ENCODE peak calls at places on chromosomes 7 and 10, in seven cellular contexts. K is spleen; E is neural progenitor cell; H is CD4-positive, alpha-beta T cell; A is HCT116; Y is CD8-positive, alpha-beta T cell; T is esophagus muscularis mucosa. V is an unnamed sample. For H3K9me3, the result is how much of the 10 kb centered on the place peaks cover.

GRCh38 chr10:4633776-4634175 is 192.2 kb upstream of the AKR1E2 start:
- DNase-seq in K (no peak), E (no peak), T (no peak), H (no peak), Y (no peak), A (no peak), V (no peak)

GRCh38 chr10:66162560-66163143 is 763.2 kb upstream of the LRRTM3 start:
- DNase-seq in H (no peak), A (no peak), E (no peak), Y (no peak), T (no peak), K (no peak), V (no peak)

GRCh38 chr7:20164420-20165145 is 52.6 kb downstream of the MACC1 start:
- DNase-seq in Y (no peak), T (no peak), A (no peak), H (no peak), E (no peak), K (no peak), V (no peak)

GRCh38 chr7:45211958-45212357 is 54.4 kb downstream of the RAMP3 start:
- DNase-seq in E (no peak), K (no peak), Y (no peak), T (no peak), H (no peak), A (no peak), V (no peak)

GRCh38 chr7:73892003-73892975 is 31.3 kb downstream of the TMEM270 start:
- DNase-seq in T (no peak), K (no peak), H (no peak), A (no peak), E (no peak), Y (no peak), V (no peak)

GRCh38 chr7:104045183-104045582 is 55.7 kb upstream of the RELN start:
- DNase-seq in Y (no peak), E (no peak), T (no peak), K (no peak), H (no peak), A (no peak), V (no peak)

GRCh38 chr10:104043185-104043830 is 42.4 kb downstream of the COL17A1 start:
- DNase-seq in Y (no peak), T (no peak), E (no peak), A (no peak), K (no peak), H (no peak), V (no peak)

GRCh38 chr10:2921956-2922680 is 145.2 kb upstream of the PFKP start:
- DNase-seq in E (no peak), H (no peak), Y (no peak), K (no peak), A (no peak), T (no peak), V (no peak)

GRCh38 chr7:159317294-159317693 is 172.6 kb upstream of the VIPR2 start:
- DNase-seq in H (no peak), Y (no peak), K (no peak), A (no peak), E (no peak), T (no peak), V (no peak)

GRCh38 chr7:78638364-78638763 is 815.1 kb downstream of the MAGI2 start:
- DNase-seq in E (no peak), A (no peak), T (no peak), K (no peak), H (no peak), Y (no peak), V (no peak)

GRCh38 chr7:105759670-105760548 is 116.5 kb downstream of the ATXN7L1 start:
- DNase-seq in H (no peak), T (no peak), A (peak), Y (peak), E (peak), K (no peak), V (peak)

GRCh38 chr7:40763319-40764287 is 628.8 kb downstream of the SUGCT start:
- DNase-seq in K (no peak), Y (no peak), E (no peak), T (no peak), A (no peak), H (no peak), V (no peak)

GRCh38 chr7:92632791-92633190 is 42.6 kb upstream of the FAM133B start:
- DNase-seq in E (no peak), T (no peak), Y (no peak), K (no peak), A (no peak), H (no peak), V (no peak)

GRCh38 chr7:1592299-1592842 is 22.5 kb upstream of the PSMG3 start:
- DNase-seq in H (no peak), A (no peak), T (no peak), E (no peak), Y (no peak), K (no peak), V (no peak)

GRCh38 chr10:79422178-79422892 is 23.1 kb downstream of the ZCCHC24 start:
- DNase-seq in H (no peak), Y (no peak), K (peak), A (no peak), T (no peak), E (no peak), V (peak)

GRCh38 chr10:86692664-86693063 is 24.4 kb downstream of the LDB3 start:
- DNase-seq in T (no peak), K (no peak), Y (no peak), E (no peak), A (no peak), H (no peak), V (no peak)

GRCh38 chr7:34135924-34136323 is 230.6 kb downstream of the BMPER start:
- DNase-seq in A (no peak), Y (no peak), E (no peak), K (no peak), H (no peak), T (no peak), V (no peak)

GRCh38 chr7:66960192-66960591 is 35.2 kb downstream of the SBDS start:
- DNase-seq in T (no peak), H (no peak), K (no peak), E (no peak), Y (no peak), A (no peak), V (no peak)

GRCh38 chr10:43942096-43942885 is 293.6 kb upstream of the ZNF32 start:
- DNase-seq in Y (no peak), E (no peak), H (no peak), T (peak), A (no peak), K (peak), V (no peak)

GRCh38 chr7:22576941-22577927 is 77.2 kb upstream of the STEAP1B start:
- DNase-seq in T (no peak), K (no peak), Y (no peak), A (no peak), H (no peak), E (no peak), V (peak)

GRCh38 chr7:2383543-2384274 is 19.7 kb upstream of the CHST12 start:
- DNase-seq in E (no peak), K (no peak), H (no peak), Y (no peak), T (no peak), A (no peak), V (no peak)

GRCh38 chr10:67476201-67476600 is 219.8 kb downstream of the CTNNA3 start:
- DNase-seq in H (no peak), E (no peak), T (no peak), K (no peak), A (no peak), Y (no peak), V (no peak)

GRCh38 chr7:26680616-26681015 is 183.8 kb downstream of the SKAP2 start:
- DNase-seq in A (no peak), Y (no peak), K (no peak), H (no peak), T (no peak), E (no peak), V (no peak)

GRCh38 chr7:125406111-125406510 is 476.5 kb upstream of the POT1 start:
- DNase-seq in Y (no peak), T (no peak), A (no peak), K (no peak), H (no peak), E (no peak), V (no peak)

GRCh38 chr10:23696476-23696875 is 257.6 kb downstream of the OTUD1 start:
- DNase-seq in Y (no peak), E (no peak), A (no peak), H (no peak), T (no peak), K (no peak), V (no peak)

GRCh38 chr7:73521636-73522080 is 435 bp downstream of the BAZ1B start:
- DNase-seq in E (no peak), A (no peak), T (peak), H (no peak), K (no peak), Y (no peak), V (no peak)

GRCh38 chr10:79378647-79379511 is 31.6 kb downstream of the PPIF start:
- DNase-seq in K (peak), E (no peak), A (no peak), Y (no peak), H (no peak), T (peak), V (no peak)

GRCh38 chr10:30062090-30062489 is 2.7 kb upstream of the JCAD start:
- DNase-seq in H (no peak), K (no peak), T (no peak), Y (no peak), A (no peak), E (no peak), V (no peak)

GRCh38 chr7:45080265-45080957 is 8.4 kb downstream of the NACAD start:
- DNase-seq in A (no peak), T (no peak), Y (no peak), K (no peak), H (no peak), E (no peak), V (no peak)

GRCh38 chr7:65404020-65404419 is 30.4 kb downstream of the ZNF92 start:
- DNase-seq in K (no peak), H (no peak), Y (no peak), T (no peak), E (no peak), A (peak), V (no peak)
- H3K9me3 ChIP-seq in K (half or more), H (half or more), Y (under half), T (under half), E (under half), A (under half), V (under half)

GRCh38 chr10:6781133-6781770 is 201.2 kb upstream of the PRKCQ start:
- DNase-seq in K (no peak), E (no peak), H (no peak), A (no peak), Y (no peak), T (no peak), V (no peak)

GRCh38 chr10:6786579-6787031 is 206.5 kb upstream of the PRKCQ start:
- DNase-seq in Y (no peak), A (no peak), T (peak), E (no peak), K (no peak), H (no peak), V (peak)

GRCh38 chr10:6780008-6780677 is 200.1 kb upstream of the PRKCQ start:
- DNase-seq in K (no peak), E (no peak), T (peak), H (no peak), A (no peak), Y (no peak), V (no peak)

GRCh38 chr10:6778992-6779701 is 199.1 kb upstream of the PRKCQ start:
- DNase-seq in A (peak), K (no peak), H (no peak), T (peak), E (no peak), Y (no peak), V (peak)

DNA sequence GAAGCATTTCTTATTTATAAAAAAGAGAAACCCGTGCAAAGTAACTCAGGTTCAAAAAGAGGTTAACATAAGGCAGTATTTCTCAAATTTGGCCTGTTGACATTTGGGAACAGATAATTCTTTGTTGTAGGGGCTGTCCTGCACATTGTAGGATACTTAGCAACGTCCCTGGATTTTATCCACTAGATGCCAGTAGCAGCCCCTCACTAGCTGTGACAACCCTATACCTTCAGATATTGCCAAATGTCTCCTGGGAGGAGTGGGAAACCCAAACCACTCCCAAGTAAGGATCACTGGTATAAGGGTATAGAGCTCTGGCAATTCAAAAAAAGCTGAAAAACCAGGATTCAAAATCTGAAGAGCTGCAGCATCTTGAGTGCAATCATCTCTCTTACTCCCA is 202.3 kb upstream of the PRKCQ start:
- DNase-seq in K (no peak), Y (no peak), T (peak), H (no peak), A (no peak), E (no peak), V (no peak)
- TF ChIP-seq CTCF in K (no peak), Y (no peak), T (no peak), H (no peak), A (no peak), E (peak), V (no peak)

GRCh38 chr10:19003341-19003740 is 45.3 kb upstream of the MALRD1 start:
- DNase-seq in Y (no peak), T (no peak), A (no peak), H (no peak), K (no peak), E (no peak), V (no peak)
- H3K9me3 ChIP-seq in Y (under half), T (under half), A (under half), H (under half), K (under half), E (under half), V (under half)

GRCh38 chr10:29009464-29009863 is 279.4 kb upstream of the LYZL1 start:
- DNase-seq in E (no peak), K (no peak), Y (no peak), T (no peak), A (no peak), H (no peak), V (no peak)
- TF ChIP-seq CTCF in E (no peak), K (no peak), Y (no peak), T (no peak), A (no peak), H (no peak), V (no peak)

DNA sequence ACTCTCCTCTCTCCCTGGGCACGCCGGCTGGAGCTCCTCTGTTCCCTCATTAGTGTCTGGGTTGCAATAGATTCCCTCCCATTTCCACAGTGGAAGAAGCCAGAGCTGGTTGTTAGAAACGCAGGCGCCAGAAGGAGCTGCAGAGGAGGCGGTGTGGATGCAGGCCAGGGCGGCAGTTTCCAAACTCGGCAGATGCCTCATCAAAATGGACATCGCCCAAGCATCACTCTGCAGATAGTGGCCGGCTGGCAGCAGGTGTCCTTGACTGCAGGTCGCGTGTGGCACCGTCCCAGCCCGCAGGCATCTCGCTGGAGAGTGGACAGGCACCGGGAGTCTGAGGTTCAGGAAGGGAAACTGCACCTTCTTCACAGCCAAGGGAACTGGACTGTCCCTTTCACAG is 201.8 kb downstream of the TCERG1L start:
- DNase-seq in E (no peak), A (no peak), K (peak), H (no peak), Y (no peak), T (no peak), V (no peak)
- H3K9me3 ChIP-seq in E (under half), A (under half), K (under half), H (under half), Y (under half), T (under half), V (under half)

GRCh38 chr10:99920901-99921300 is 88.8 kb downstream of the DNMBP start:
- DNase-seq in A (no peak), E (no peak), K (no peak), T (no peak), Y (no peak), H (no peak), V (no peak)

GRCh38 chr10:99920486-99920885 is 89.3 kb downstream of the DNMBP start:
- DNase-seq in K (no peak), E (no peak), Y (no peak), H (no peak), T (no peak), A (no peak), V (no peak)

GRCh38 chr10:99916776-99917175 is 93.0 kb downstream of the DNMBP start:
- DNase-seq in Y (no peak), A (no peak), T (no peak), H (no peak), K (no peak), E (no peak), V (no peak)

GRCh38 chr10:99915414-99915813 is 94.3 kb downstream of the DNMBP start:
- DNase-seq in Y (no peak), A (no peak), K (no peak), H (no peak), T (no peak), E (no peak), V (no peak)

DNA sequence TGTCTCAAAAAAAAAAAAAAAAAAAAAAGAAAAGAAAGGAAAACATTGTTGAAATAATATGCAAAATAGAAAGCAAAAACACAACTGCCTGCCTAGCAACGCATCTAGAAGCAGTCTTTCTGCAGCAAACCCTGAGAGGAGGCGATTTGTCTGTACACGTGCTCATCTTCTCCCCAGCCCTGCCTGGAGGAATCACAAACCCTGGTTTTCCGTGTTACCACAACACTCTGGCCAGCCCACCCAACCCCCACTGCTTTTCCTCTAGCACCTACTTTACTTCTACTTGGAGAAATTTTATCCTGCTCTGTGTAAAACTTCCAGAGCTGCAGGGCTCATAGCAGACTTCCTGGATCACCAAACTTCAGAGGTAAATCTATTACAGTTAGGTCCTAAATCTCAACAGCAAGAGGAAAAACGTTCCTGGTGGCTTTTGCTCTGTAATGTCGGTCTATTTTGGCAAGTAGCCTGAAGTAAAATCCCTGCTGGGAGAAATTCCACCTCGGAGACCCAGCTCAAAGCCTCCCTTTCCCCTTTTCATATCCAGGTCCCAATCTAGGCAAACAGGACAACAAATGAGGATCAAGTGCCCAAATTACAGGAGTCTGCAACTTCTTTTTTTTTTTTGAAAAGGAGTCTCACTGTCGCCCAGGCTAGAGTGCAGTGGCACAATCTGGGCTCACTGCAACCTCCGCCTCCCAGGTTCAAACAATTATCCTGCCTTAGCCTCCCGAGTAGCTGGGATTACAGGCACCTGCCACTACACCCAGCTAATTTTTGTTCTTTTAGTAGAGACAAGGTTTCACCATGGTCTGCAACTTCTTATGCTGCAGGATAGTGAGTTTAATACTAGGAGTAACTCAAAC is 91.6 kb downstream of the DNMBP start:
- DNase-seq in Y (no peak), K (no peak), E (peak), T (no peak), A (no peak), H (no peak), V (peak)
- TF ChIP-seq CTCF in Y (no peak), K (no peak), E (no peak), T (no peak), A (no peak), H (no peak), V (no peak)

DNA sequence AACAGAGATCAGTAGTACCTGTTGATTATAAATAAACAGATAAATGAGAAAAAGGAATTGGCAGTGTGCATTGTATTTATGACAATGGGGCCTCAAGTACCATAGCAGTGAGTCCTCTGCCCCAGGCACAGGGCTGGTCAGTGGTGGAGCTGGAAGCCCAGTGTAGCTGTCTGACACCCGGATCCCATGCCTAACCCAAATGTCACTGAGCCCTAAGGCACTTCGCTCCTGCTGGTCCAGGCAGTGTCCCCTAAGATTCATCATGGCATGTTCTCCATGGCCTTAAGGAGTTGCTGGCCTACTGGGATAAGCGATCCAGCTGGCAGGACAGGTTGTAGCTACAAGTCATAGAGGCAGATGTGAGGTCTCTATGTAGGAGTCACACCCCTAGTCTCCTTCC is 3.3 kb upstream of the ZNF736 start:
- DNase-seq in K (no peak), E (no peak), T (peak), H (no peak), A (no peak), Y (no peak), V (no peak)
- H3K9me3 ChIP-seq in K (under half), E (under half), T (under half), H (under half), A (under half), Y (under half), V (under half)

DNA sequence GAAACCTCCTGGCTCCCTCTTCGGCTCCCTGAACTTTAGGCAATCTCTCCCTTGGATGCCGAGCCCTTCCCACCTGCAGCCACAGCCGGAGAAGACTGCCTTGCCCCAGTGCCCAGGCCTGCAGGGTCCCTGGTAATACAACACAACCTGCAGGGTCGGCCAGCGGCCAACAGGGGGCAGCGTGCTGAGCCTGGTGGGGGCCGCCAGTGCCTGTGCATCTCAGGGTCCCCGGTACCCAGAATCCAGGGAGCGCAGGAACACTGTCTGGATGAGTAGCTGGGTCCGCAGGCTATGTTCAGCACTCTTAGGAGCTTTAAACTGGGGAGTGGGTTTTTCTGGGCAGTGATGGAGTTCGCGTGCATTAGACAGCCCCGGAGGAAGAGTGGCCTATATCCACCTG is 17.5 kb upstream of the C10orf71 start:
- DNase-seq in H (no peak), E (peak), A (no peak), Y (no peak), T (no peak), K (no peak), V (no peak)
- TF ChIP-seq CTCF in H (no peak), E (peak), A (no peak), Y (no peak), T (no peak), K (no peak), V (no peak)

V was measured in uterus.